ENCODE peak calls at places on chromosomes 12 and 14, in seven cellular contexts. M is amygdala, I is SK-MEL-5, S is HS-27A, F is kidney, V is Calu3, N is OCI-LY7. L is an unnamed sample.

GRCh38 chr12:2416158-2416557 is 363.4 kb downstream of the CACNA1C start:
- DNase-seq in I (no peak), M (no peak), V (no peak), N (no peak), S (no peak), F (no peak), L (no peak)

GRCh38 chr14:89365071-89365801 is 51.8 kb downstream of the FOXN3 start:
- DNase-seq in M (no peak), F (no peak), S (no peak), N (peak), I (no peak), V (no peak), L (no peak)

GRCh38 chr12:9673404-9674225 is 4.1 kb downstream of the CLEC2D start:
- DNase-seq in I (peak), N (peak), M (no peak), V (peak), S (peak), F (peak), L (no peak)

GRCh38 chr12:3187846-3188755 is 110.9 kb downstream of the TSPAN9 start:
- DNase-seq in S (no peak), M (no peak), N (no peak), I (no peak), V (no peak), F (peak), L (no peak)

GRCh38 chr14:74257988-74258704 is 18.9 kb downstream of the VSX2 start:
- DNase-seq in M (peak), F (no peak), I (no peak), V (no peak), N (no peak), S (no peak), L (no peak)

GRCh38 chr12:15963271-15963670 is 52.1 kb downstream of the DERA start:
- DNase-seq in F (no peak), V (no peak), S (no peak), I (no peak), N (no peak), M (no peak), L (no peak)

GRCh38 chr12:92080390-92081285 is 65.0 kb downstream of the BTG1 start:
- DNase-seq in N (peak), F (no peak), S (peak), I (peak), M (no peak), V (peak), L (peak)

GRCh38 chr14:20855652-20856291 is 35.4 kb upstream of the RNASE3 start:
- DNase-seq in N (peak), M (peak), F (no peak), I (peak), S (peak), V (peak), L (peak)

GRCh38 chr12:113407931-113408585 is 4.4 kb upstream of the SDS start:
- DNase-seq in S (no peak), V (no peak), I (no peak), N (no peak), F (no peak), M (no peak), L (no peak)

GRCh38 chr12:75710361-75711069 is 199.1 kb upstream of the KRR1 start:
- DNase-seq in N (no peak), S (no peak), I (peak), V (no peak), M (no peak), F (no peak), L (no peak)

GRCh38 chr12:45518516-45519235 is 210.8 kb upstream of the ARID2 start:
- DNase-seq in M (no peak), N (no peak), F (no peak), V (peak), I (no peak), S (no peak), L (no peak)

GRCh38 chr12:79380402-79380801 is 310.4 kb downstream of the PAWR start:
- DNase-seq in N (no peak), F (no peak), I (no peak), M (no peak), V (no peak), S (no peak), L (no peak)

GRCh38 chr14:53458368-53458814 is 305.3 kb upstream of the DDHD1 start:
- DNase-seq in I (no peak), V (no peak), S (peak), M (no peak), F (no peak), N (no peak), L (peak)

GRCh38 chr12:132275110-132275531 is 54.3 kb downstream of the GALNT9 start:
- DNase-seq in N (no peak), F (peak), I (peak), S (no peak), V (peak), M (no peak), L (no peak)

GRCh38 chr14:104178279-104178678 is 39.9 kb downstream of the KIF26A start:
- DNase-seq in N (no peak), I (no peak), F (no peak), S (no peak), M (no peak), V (no peak), L (no peak)

GRCh38 chr12:16299403-16299802 is 21.9 kb upstream of the SLC15A5 start:
- DNase-seq in M (no peak), F (no peak), I (no peak), N (no peak), V (no peak), S (no peak), L (no peak)

GRCh38 chr12:32272465-32272864 is 126.9 kb upstream of the FGD4 start:
- DNase-seq in S (no peak), V (no peak), F (no peak), I (no peak), M (no peak), N (peak), L (no peak)